ENCODE peak calls at places on chromosomes 11 and 22, in eight cellular contexts. Q, B, D, I, P, L, G and H are unnamed samples.
A peak's percentile ranks its signal among the peaks of the same experiment; 100 is the strongest.

GRCh38 chr22:43110444-43110926 is at the start of gene BIK:
- DNase-seq in B (no peak), P (peak; percentile 44), Q (peak; percentile 94), G (no peak), D (peak; percentile 61), I (peak; percentile 41), L (peak; percentile 83), H (peak; percentile 31)

GRCh38 chr11:102135256-102135655 is 25.0 kb downstream of the YAP1 start:
- DNase-seq in B (no peak), G (no peak), P (no peak), Q (no peak), D (no peak), L (no peak), I (no peak), H (no peak)

GRCh38 chr11:29751618-29752017 is 265.2 kb downstream of the KCNA4 start:
- DNase-seq in P (no peak), B (no peak), I (no peak), D (no peak), G (no peak), L (no peak), Q (no peak), H (no peak)

GRCh38 chr11:103534191-103534590 is 425.0 kb downstream of the DYNC2H1 start:
- DNase-seq in I (no peak), Q (no peak), L (no peak), P (no peak), B (no peak), D (no peak), G (no peak), H (no peak)

GRCh38 chr11:107196732-107197131 is 178.5 kb upstream of the GUCY1A2 start:
- DNase-seq in P (peak; percentile 23), L (no peak), I (no peak), B (no peak), Q (no peak), D (no peak), G (no peak), H (no peak)

GRCh38 chr11:64240467-64241174 is at the start of gene FKBP2:
- DNase-seq in P (peak; percentile 99), I (peak; percentile 96), B (peak; percentile 99), L (peak; percentile 100), Q (peak; percentile 98), G (peak; percentile 99), D (peak; percentile 98), H (peak; percentile 99)

GRCh38 chr11:69463181-69463891 is 18.1 kb upstream of the LINC01488 start:
- DNase-seq in Q (no peak), B (peak; percentile 82), I (no peak), G (peak; percentile 72), P (no peak), L (peak; percentile 66), D (no peak), H (no peak)

GRCh38 chr11:30452114-30452513 is 129.2 kb downstream of the ARL14EP start:
- DNase-seq in Q (no peak), D (no peak), G (no peak), I (no peak), B (no peak), L (no peak), P (no peak), H (no peak)

GRCh38 chr22:50305393-50305657 is 2.1 kb downstream of the PLXNB2 start:
- DNase-seq in Q (no peak), I (no peak), L (no peak), G (no peak), P (no peak), D (no peak), B (no peak), H (no peak)

GRCh38 chr22:50305658-50306566 is 1.5 kb downstream of the PLXNB2 start:
- DNase-seq in G (peak; percentile 87), I (peak; percentile 93), Q (no peak), L (peak; percentile 97), P (peak; percentile 92), D (no peak), B (peak; percentile 96), H (peak; percentile 89)

GRCh38 chr22:50303515-50303847 is 4.0 kb downstream of the PLXNB2 start:
- DNase-seq in Q (no peak), G (no peak), B (no peak), P (no peak), I (no peak), L (no peak), D (no peak), H (no peak)

GRCh38 chr22:50303848-50304527 is 3.5 kb downstream of the PLXNB2 start:
- DNase-seq in I (peak; percentile 67), D (no peak), Q (peak; percentile 38), G (no peak), L (peak; percentile 91), B (no peak), P (peak; percentile 50), H (no peak)

DNA sequence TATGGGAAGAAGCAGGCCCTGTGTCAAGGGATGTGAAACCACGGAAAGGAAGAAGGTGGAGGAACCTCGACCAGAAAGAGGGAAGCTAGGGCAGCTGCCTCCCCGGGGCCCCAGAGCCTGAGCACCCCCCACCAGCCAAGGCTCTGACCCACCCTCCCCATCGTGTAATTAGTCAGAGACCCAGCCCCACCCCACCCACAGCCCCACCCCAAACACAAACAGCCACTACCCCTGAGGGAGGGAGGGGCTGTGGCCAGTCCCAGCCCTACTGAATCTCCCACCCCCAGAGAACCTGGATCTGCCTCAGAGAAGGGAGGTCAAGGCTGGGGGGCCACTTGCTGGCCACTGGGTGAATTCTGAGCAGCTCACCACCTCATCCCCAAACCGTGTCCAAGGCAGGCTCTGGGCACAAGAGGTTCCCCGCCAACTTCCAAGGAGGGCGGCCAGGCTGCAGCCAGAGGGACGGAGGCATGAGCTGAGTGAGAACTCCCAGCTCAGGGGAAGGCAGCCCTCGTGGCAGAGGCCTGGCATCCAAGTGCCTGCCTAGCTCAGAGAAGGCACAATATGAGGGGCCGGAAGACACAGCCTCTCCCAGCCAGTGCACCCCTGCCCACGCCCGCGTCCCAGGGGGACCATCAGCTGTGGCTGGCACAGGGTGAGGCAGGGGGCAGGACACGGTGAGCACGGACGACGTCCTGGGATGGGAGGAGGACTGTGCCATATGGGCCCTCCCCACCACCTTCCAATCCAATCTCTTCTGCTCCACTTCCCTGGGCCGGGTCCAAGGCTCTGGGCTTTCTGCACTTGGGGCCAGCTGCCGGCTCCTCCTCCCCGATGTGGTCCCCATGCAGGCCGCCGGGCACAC is 2.7 kb downstream of the PLXNB2 start:
- DNase-seq in L (no peak), Q (no peak), D (no peak), I (no peak), G (no peak), B (no peak), P (peak; percentile 66), H (peak; percentile 73)
- H3K4me3 ChIP-seq in L (peak overlapping the region; percentile 84), Q (no peak overlapping the region), D (no peak overlapping the region), I (no peak overlapping the region), G (peak overlapping the region; percentile 80), B (no peak overlapping the region), P (peak overlapping the region; percentile 88), H (peak overlapping the region; percentile 76)

GRCh38 chr22:47612136-47612910 is 849.9 kb downstream of the TBC1D22A start:
- DNase-seq in L (peak; percentile 60), Q (no peak), D (no peak), P (no peak), B (no peak), I (no peak), G (peak; percentile 5), H (no peak)

GRCh38 chr22:47616396-47617020 is 854.1 kb downstream of the TBC1D22A start:
- DNase-seq in P (no peak), Q (no peak), L (no peak), G (no peak), B (no peak), I (no peak), D (no peak), H (no peak)

GRCh38 chr22:47615051-47615450 is 852.6 kb downstream of the TBC1D22A start:
- DNase-seq in G (no peak), B (no peak), D (no peak), I (no peak), P (no peak), L (no peak), Q (no peak), H (no peak)

GRCh38 chr22:47610766-47611165 is 848.3 kb downstream of the TBC1D22A start:
- DNase-seq in P (no peak), Q (no peak), B (no peak), G (peak; percentile 13), I (no peak), D (no peak), L (peak; percentile 23), H (no peak)

DNA sequence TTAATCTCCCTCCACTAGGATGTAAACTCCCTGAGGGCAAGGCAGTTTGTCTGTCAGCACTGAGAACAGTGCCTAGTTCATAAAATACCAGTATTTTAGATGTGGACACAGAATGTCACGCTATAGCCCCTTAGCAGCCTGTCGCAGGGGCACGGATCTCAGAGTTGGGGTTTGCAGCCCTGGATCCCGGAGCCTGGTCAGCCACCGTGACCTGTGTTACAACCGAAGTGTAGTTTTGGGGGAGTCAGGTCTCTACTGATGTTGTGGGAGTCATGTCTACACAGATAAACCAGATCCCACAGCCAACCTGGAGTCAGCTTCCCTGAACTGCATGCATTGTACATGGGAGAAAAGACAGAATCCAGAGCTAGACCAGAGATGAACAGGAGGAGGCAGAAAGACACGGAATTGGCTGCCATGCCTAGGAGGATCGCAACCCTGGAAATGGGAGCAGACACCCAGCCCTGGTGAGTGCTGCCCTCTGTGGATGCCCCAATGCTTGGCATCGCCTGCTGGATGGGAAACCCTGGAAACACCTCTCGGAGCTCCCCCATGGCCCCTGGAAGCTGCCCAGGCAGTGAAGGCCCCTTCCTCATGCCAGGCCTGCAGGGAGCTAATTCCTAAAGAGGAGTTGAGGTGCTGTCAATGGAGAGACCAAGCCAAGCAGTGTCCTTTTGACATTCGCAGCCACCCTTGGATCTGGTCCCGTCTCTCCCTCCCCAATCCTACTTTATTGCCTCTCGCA is 851.3 kb downstream of the TBC1D22A start:
- DNase-seq in G (peak; percentile 1), Q (no peak), D (no peak), I (no peak), B (no peak), P (no peak), L (peak; percentile 32), H (peak; percentile 7)
- H3K9me3 ChIP-seq in G (no peaks in the 10 kb centered on the region), Q (no peaks in the 10 kb centered on the region), D (no peaks in the 10 kb centered on the region), I (no peaks in the 10 kb centered on the region), B (peaks cover 4% of the 10 kb centered on the region), P (no peaks in the 10 kb centered on the region), L (no peaks in the 10 kb centered on the region), H (no peaks in the 10 kb centered on the region)

DNA sequence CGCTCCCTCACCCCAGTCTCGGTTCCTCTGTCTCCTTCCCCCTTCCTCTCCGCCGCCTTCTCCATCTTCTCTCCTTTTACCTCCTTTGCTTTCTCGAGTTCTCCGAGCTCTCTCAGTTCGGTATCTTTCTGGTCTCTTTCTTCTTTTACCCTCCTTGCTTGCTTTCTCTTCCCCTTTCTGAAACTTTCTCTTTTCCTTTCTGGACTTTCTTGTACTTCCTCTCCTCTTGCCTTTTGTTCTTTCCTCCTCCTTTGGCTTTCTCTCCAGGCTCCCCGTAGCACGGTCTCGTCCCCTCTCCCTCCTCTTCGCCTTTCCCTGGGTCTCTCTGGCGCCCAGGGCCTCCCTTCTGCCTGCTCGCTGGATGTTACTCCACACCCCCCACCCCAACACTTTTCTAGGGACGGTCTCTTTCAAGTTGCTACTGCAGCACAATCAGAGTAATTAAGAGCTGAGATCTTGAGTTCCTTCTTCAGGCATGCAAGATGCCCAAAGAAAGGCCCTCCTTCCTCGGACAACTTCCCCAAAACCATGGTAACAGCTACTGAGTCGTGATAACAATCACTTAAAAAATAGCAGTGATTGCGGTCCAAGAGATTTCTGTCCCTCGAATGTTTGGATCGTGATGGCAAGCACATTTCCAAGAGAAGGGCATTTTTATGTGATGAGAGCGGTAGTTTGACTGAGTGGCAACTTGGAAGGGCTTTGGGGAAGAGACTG is 487 bp upstream of the TENM4 start:
- DNase-seq in D (no peak), G (no peak), Q (no peak), P (no peak), B (no peak), L (no peak), I (no peak), H (peak; percentile 47)
- H3K4me3 ChIP-seq in D (peak overlapping the region; percentile 69), G (peak overlapping the region; percentile 68), Q (no peak overlapping the region), P (no peak overlapping the region), B (peak overlapping the region; percentile 42), L (peak overlapping the region; percentile 58), I (no peak overlapping the region), H (peak overlapping the region; percentile 63)

DNA sequence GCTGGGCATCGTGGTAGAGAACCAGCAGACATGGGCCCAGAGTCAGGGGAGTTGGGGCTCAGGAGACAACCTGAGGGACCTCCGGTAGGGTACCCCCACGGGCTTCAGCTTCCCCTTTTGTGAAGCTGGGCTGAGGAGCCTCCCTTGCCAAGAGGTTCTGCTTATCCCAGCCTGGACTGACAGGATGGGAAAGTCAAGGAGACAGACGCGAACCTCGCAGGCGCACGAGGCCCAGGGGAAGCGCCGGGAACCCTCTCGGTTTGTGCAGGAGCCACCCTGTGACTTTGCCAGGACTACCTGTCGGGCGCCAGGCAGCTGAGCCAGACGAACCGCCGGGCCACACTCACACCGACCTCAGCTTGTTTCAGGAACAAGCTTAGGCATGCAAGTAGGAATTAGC is 566.1 kb downstream of the BRD1 start:
- DNase-seq in I (no peak), P (no peak), B (peak; percentile 61), L (no peak), G (no peak), D (no peak), Q (no peak), H (no peak)
- H3K9me3 ChIP-seq in I (no peaks in the 10 kb centered on the region), P (no peaks in the 10 kb centered on the region), B (no peaks in the 10 kb centered on the region), L (no peaks in the 10 kb centered on the region), G (no peaks in the 10 kb centered on the region), D (no peaks in the 10 kb centered on the region), Q (no peaks in the 10 kb centered on the region), H (no peaks in the 10 kb centered on the region)